ENCODE peak calls at places on chromosomes 7 and 10, in five cellular contexts. N, F, D, G and Q are unnamed samples.

GRCh38 chr10:10830316-10831061 is 187.2 kb upstream of the CELF2 start:
- DNase-seq in D (no peak), N (no peak), F (no peak), G (no peak), Q (no peak)

GRCh38 chr10:51007781-51008180 is 66.5 kb upstream of the PRKG1 start:
- DNase-seq in G (no peak), F (no peak), N (no peak), D (no peak), Q (no peak)

GRCh38 chr7:22083711-22084289 is 138.1 kb upstream of the CDCA7L start:
- DNase-seq in D (no peak), F (no peak), G (no peak), N (no peak), Q (no peak)

GRCh38 chr10:24128066-24128751 is 80.7 kb upstream of the KIAA1217 start:
- DNase-seq in F (no peak), G (peak), N (no peak), D (no peak), Q (no peak)

GRCh38 chr10:121459765-121460453 is 138.3 kb downstream of the FGFR2 start:
- DNase-seq in D (no peak), N (no peak), G (no peak), F (no peak), Q (no peak)

GRCh38 chr7:84921154-84921553 is 265.7 kb downstream of the SEMA3D start:
- DNase-seq in G (no peak), D (no peak), N (no peak), F (no peak), Q (no peak)

GRCh38 chr10:60611291-60611747 is 167.0 kb upstream of the CDK1 start:
- DNase-seq in D (no peak), N (no peak), F (no peak), G (no peak), Q (no peak)

GRCh38 chr7:40885503-40885902 is 750.7 kb downstream of the SUGCT start:
- DNase-seq in F (no peak), D (no peak), N (no peak), G (no peak), Q (no peak)

GRCh38 chr10:133458710-133459453 is 5.1 kb downstream of the SCART1 start:
- DNase-seq in G (no peak), D (peak), F (peak), N (no peak), Q (no peak)

GRCh38 chr10:132477066-132477397 is 60.6 kb upstream of the INPP5A start:
- DNase-seq in N (no peak), G (no peak), D (no peak), F (peak), Q (no peak)

GRCh38 chr7:11176922-11177445 is 203.3 kb downstream of the PHF14 start:
- DNase-seq in D (no peak), N (no peak), F (no peak), G (no peak), Q (no peak)

GRCh38 chr10:94200148-94200846 is 162.4 kb downstream of the NOC3L start:
- DNase-seq in G (no peak), D (no peak), N (no peak), F (no peak), Q (no peak)